ENCODE peak calls at places on chromosomes 11 and 22, in four cellular contexts. K is OCI-LY7; A is activated CD8-positive, alpha-beta memory T cell treated with anti-CD3 and anti-CD28 coated beads, Interleukin-2, amount 50 U/mL, for 48 hours; S is NCI-H1436 treated with DMSO at 0.1 percent for 48 hours. J is an unnamed sample.

GRCh38 chr11:66619080-66619554 is 2.7 kb downstream of the RBM14 start:
- DNase-seq in A (no peak), S (no peak), K (no peak), J (peak)

GRCh38 chr22:25569983-25570382 is 5.5 kb downstream of the GRK3 start:
- DNase-seq in K (no peak), A (no peak), S (no peak), J (no peak)

GRCh38 chr11:3823762-3824506 is 15.6 kb downstream of the PGAP2 start:
- DNase-seq in A (no peak), K (no peak), S (no peak), J (no peak)

GRCh38 chr22:24952837-24953293 is 349 bp downstream of the KIAA1671 start:
- DNase-seq in S (no peak), K (no peak), A (peak), J (peak)

GRCh38 chr11:72483412-72484186 is 49.3 kb upstream of the CLPB start:
- DNase-seq in S (no peak), K (no peak), A (no peak), J (no peak)

GRCh38 chr11:77014669-77015068 is 19.5 kb upstream of the B3GNT6 start:
- DNase-seq in S (no peak), K (no peak), A (no peak), J (no peak)

GRCh38 chr11:131503017-131503416 is 132.6 kb downstream of the NTM start:
- DNase-seq in K (no peak), A (no peak), S (no peak), J (no peak)

GRCh38 chr11:46389450-46390330 is 1.9 kb downstream of the CHRM4 start:
- DNase-seq in A (peak), S (no peak), K (peak), J (peak)

GRCh38 chr11:73384871-73385692 is 8.9 kb downstream of the RELT start:
- DNase-seq in A (no peak), K (peak), S (no peak), J (no peak)

GRCh38 chr22:29156507-29156906 is 49.2 kb upstream of the EMID1 start:
- DNase-seq in K (no peak), A (no peak), S (no peak), J (no peak)

GRCh38 chr11:125069796-125070195 is 6.7 kb downstream of the SLC37A2 start:
- DNase-seq in A (no peak), K (no peak), S (no peak), J (peak)

GRCh38 chr11:126917531-126918204 is 82.9 kb downstream of the KIRREL3 start:
- DNase-seq in K (no peak), A (no peak), S (no peak), J (peak)

GRCh38 chr11:92061648-92062047 is 163.0 kb upstream of the FAT3 start:
- DNase-seq in S (no peak), A (no peak), K (no peak), J (no peak)

GRCh38 chr11:25741886-25742285 is 590.0 kb upstream of the ANO3 start:
- DNase-seq in S (no peak), K (no peak), A (no peak), J (no peak)

GRCh38 chr22:24996420-24996952 is 44.0 kb downstream of the KIAA1671 start:
- DNase-seq in A (no peak), S (peak), K (no peak), J (peak)

GRCh38 chr11:82225930-82226329 is 507.7 kb downstream of the FAM181B start:
- DNase-seq in K (no peak), S (no peak), A (no peak), J (no peak)

GRCh38 chr11:13883042-13883441 is 79.5 kb upstream of the SPON1 start:
- DNase-seq in K (peak), S (peak), A (no peak), J (no peak)

GRCh38 chr11:15893080-15893492 is 463.3 kb downstream of the SOX6 start:
- DNase-seq in K (no peak), A (no peak), S (no peak), J (no peak)

GRCh38 chr11:126393143-126393542 is 37.7 kb downstream of the ST3GAL4 start:
- DNase-seq in S (no peak), K (no peak), A (no peak), J (no peak)

GRCh38 chr11:86151188-86152005 is 82.5 kb upstream of the PICALM start:
- DNase-seq in K (no peak), S (no peak), A (no peak), J (peak)

GRCh38 chr22:25060522-25061071 is 108.1 kb downstream of the KIAA1671 start:
- DNase-seq in S (no peak), A (no peak), K (no peak), J (no peak)

GRCh38 chr11:92826136-92826535 is 143.3 kb upstream of the MTNR1B start:
- DNase-seq in S (no peak), A (no peak), K (no peak), J (no peak)

GRCh38 chr11:11022126-11022730 is 164.4 kb upstream of the ZBED5 start:
- DNase-seq in A (no peak), K (peak), S (no peak), J (peak)

GRCh38 chr11:20669833-20670684 is 673 bp downstream of the NELL1 start:
- DNase-seq in A (no peak), K (no peak), S (no peak), J (peak)

GRCh38 chr22:17334983-17335382 is 34.3 kb upstream of the CECR2 start:
- DNase-seq in S (no peak), A (no peak), K (no peak), J (no peak)